ENCODE peak calls at places on chromosomes 4 and X, in six cellular contexts. U, F, A, B, G and P are unnamed samples.

GRCh38 chr4:18441676-18442075 is 420.1 kb upstream of the LCORL start:
- DNase-seq in U (no peak), F (no peak), A (no peak), B (no peak), G (no peak), P (no peak)

GRCh38 chr4:129821073-129821472 is 725.1 kb downstream of the C4orf33 start:
- DNase-seq in U (no peak), F (no peak), A (no peak), B (no peak), G (no peak), P (no peak)

GRCh38 chr4:26076000-26076587 is 162.1 kb downstream of the SMIM20 start:
- DNase-seq in U (no peak), F (no peak), A (peak), B (no peak), G (no peak), P (no peak)

GRCh38 chr4:74674750-74675149 is 119.6 kb downstream of the BTC start:
- DNase-seq in U (no peak), F (no peak), A (no peak), B (no peak), G (no peak), P (no peak)

GRCh38 chr4:86831262-86832090 is 17.7 kb downstream of the SLC10A6 start:
- DNase-seq in U (no peak), F (no peak), A (no peak), B (peak), G (peak), P (no peak)

GRCh38 chr4:7120341-7120740 is 52.5 kb upstream of the GRPEL1 start:
- DNase-seq in U (no peak), F (peak), A (no peak), B (no peak), G (no peak), P (no peak)

GRCh38 chr4:24244663-24245519 is 339.5 kb downstream of the DHX15 start:
- DNase-seq in U (no peak), F (no peak), A (no peak), B (no peak), G (no peak), P (no peak)

GRCh38 chrX:1244164-1245076 is 24.2 kb upstream of the CSF2RA start:
- DNase-seq in U (no peak), F (no peak), A (no peak), B (no peak), G (no peak), P (no peak)

GRCh38 chr4:81314196-81314896 is 99.3 kb upstream of the PRKG2 start:
- DNase-seq in U (no peak), F (no peak), A (no peak), B (no peak), G (no peak), P (no peak)

GRCh38 chrX:843306-843705 is 212.7 kb downstream of the SHOX start:
- DNase-seq in U (no peak), F (no peak), A (no peak), B (no peak), G (no peak), P (no peak)

GRCh38 chr4:3307486-3307885 is 14.7 kb downstream of the RGS12 start:
- DNase-seq in U (peak), F (no peak), A (no peak), B (no peak), G (no peak), P (peak)

GRCh38 chr4:55359397-55359916 is 13.4 kb downstream of the SRD5A3 start:
- DNase-seq in U (peak), F (no peak), A (no peak), B (no peak), G (no peak), P (no peak)
- TF ChIP-seq POLR2AphosphoS5 in U (peak), F (no peak), A (no peak), B (no peak), G (no peak), P (no peak)

DNA sequence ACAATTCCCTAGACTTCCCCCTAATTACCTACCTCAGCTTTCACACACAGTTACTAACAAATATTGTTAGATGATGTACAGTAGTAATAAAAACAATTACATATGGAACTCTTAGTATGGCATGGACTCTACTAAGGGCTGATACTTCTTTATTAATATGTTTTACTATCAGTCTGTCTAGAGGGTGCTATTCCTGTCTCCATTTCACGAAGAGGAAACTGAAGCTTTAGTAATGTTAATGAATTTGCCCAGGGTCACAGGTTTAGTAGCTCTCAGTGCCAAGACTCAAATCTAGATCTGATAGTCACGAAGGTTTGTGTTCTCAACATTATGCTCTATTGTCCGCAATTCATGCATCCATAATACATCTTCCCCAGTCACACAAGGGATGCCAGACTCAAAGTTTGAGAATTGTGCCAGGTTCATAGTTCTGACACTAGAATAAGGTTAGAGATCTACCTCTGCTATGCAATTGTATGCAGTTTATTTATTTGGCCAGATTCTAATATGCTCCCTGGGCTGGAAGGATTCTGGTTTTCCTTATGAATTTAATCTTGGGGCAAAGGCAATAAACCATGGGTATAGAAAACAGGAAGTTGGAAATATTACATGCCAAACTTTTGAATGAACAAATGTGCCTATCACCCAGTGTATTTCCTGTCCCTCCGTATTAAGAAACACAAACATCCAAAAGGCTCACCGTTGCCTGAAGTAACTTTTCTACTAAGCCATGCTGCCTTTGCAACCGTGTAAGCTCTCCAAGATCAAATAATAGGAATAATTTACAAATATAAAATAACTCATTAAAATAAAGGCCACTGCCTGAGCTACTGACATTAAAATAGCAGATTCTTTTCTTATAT is 478.5 kb downstream of the INPP4B start:
- DNase-seq in U (no peak), F (no peak), A (no peak), B (no peak), G (no peak), P (no peak)
- H3K27ac ChIP-seq in U (no peak), F (no peak), A (no peak), B (no peak), G (peak), P (no peak)

GRCh38 chr4:121642292-121642691 is 54.5 kb downstream of the ANXA5 start:
- DNase-seq in U (no peak), F (no peak), A (no peak), B (no peak), G (no peak), P (no peak)
- TF ChIP-seq POLR2AphosphoS5 in U (no peak), F (no peak), A (no peak), B (no peak), G (no peak), P (no peak)

GRCh38 chr4:145544998-145545397 is 63.3 kb downstream of the SMAD1 start:
- DNase-seq in U (no peak), F (no peak), A (no peak), B (no peak), G (no peak), P (no peak)
- H3K27ac ChIP-seq in U (peak), F (no peak), A (no peak), B (peak), G (peak), P (peak)

GRCh38 chrX:154401045-154401799 is 3.0 kb downstream of the RPL10 start:
- DNase-seq in U (no peak), F (no peak), A (no peak), B (no peak), G (no peak), P (no peak)

GRCh38 chrX:154399527-154400368 is 1.6 kb downstream of the RPL10 start:
- DNase-seq in U (no peak), F (no peak), A (no peak), B (no peak), G (no peak), P (no peak)

GRCh38 chrX:154397888-154398667 is at the start of gene RPL10:
- DNase-seq in U (peak), F (peak), A (peak), B (peak), G (peak), P (peak)

GRCh38 chrX:154398668-154399526 is 720 bp downstream of the RPL10 start:
- DNase-seq in U (peak), F (peak), A (no peak), B (peak), G (no peak), P (peak)

DNA sequence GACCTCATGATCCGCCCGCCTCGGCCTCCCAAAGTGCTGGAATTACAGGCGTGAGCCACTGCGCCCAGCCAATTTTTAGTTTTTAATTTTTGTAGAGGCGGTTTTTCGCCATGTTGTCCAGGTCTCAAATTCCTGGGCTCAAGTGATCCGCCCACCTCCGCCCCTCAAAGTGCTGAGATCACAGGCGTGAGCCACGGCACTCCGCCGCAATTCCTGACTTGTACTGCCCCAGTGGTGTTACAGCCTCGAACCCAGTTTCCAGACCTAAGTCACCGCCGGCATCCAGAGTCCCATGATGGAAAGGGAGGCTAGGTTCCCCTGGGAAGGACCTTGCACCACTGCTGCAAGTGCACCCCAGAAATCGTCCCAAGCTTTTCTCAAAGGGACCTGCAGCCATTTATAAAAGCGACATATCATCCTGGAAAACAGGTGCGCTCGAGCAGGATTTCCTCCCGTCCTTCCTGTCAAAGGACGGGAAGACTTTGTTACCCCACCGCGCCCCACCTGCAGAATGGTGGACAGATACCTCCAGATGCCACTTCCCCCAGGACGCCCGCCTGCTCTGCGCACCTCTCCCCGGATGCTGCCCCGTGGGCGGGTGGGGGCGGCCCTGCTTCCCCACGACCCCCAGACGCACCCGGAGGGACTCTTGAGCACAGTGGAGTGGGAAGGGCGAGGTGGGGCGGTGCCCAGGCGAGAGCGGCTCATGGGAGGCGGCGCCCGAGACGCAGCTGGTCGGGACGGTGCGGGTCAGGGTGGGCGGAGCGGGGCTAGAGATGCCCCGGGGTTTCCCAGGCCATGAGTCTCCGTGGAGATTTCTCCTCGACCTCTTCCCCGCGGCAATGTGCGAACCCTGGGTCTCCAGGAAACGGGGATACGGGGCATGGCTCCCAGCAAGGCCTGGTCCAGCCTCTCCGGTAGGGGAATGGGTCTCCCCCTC is 959 bp upstream of the RPL10 start:
- DNase-seq in U (peak), F (peak), A (no peak), B (peak), G (no peak), P (peak)
- TF ChIP-seq POLR2AphosphoS5 in U (peak), F (no peak), A (no peak), B (no peak), G (no peak), P (no peak)